ENCODE peak calls at places on chromosome 11, in nine cellular contexts. One of them, this sample, is unnamed.

GRCh38 chr11:62923634-62924411 is 2.7 kb upstream of the CHRM1 start:
- DNase-seq in ovary: no peak
- DNase-seq in uterus: no peak
- DNase-seq in testis: no peak
- DNase-seq in HCT116: no peak
- DNase-seq in transverse colon: no peak
- DNase-seq in esophagus squamous epithelium: no peak
- DNase-seq in body of pancreas: peak; percentile 25
- DNase-seq in Peyer's patch: peak; percentile 42
- DNase-seq in this sample: no peak

GRCh38 chr11:78715639-78716311 is 141.1 kb upstream of the NARS2 start:
- DNase-seq in ovary: no peak
- DNase-seq in uterus: no peak
- DNase-seq in testis: peak; percentile 34
- DNase-seq in HCT116: peak; percentile 73
- DNase-seq in transverse colon: peak; percentile 66
- DNase-seq in esophagus squamous epithelium: no peak
- DNase-seq in body of pancreas: peak; percentile 72
- DNase-seq in Peyer's patch: peak; percentile 61
- DNase-seq in this sample: no peak

GRCh38 chr11:14237333-14237988 is 121.5 kb downstream of the RRAS2 start:
- DNase-seq in ovary: no peak
- DNase-seq in uterus: no peak
- DNase-seq in testis: no peak
- DNase-seq in HCT116: no peak
- DNase-seq in transverse colon: peak; percentile 25
- DNase-seq in esophagus squamous epithelium: no peak
- DNase-seq in body of pancreas: no peak
- DNase-seq in Peyer's patch: peak; percentile 73
- DNase-seq in this sample: no peak

GRCh38 chr11:120186799-120187591 is 23.8 kb upstream of the OAF start:
- DNase-seq in ovary: no peak
- DNase-seq in uterus: peak; percentile 32
- DNase-seq in testis: no peak
- DNase-seq in HCT116: no peak
- DNase-seq in transverse colon: peak; percentile 73
- DNase-seq in esophagus squamous epithelium: no peak
- DNase-seq in body of pancreas: peak; percentile 69
- DNase-seq in Peyer's patch: peak; percentile 77
- DNase-seq in this sample: no peak

GRCh38 chr11:68574308-68574707 is 110.0 kb upstream of the GAL start:
- DNase-seq in ovary: no peak
- DNase-seq in uterus: no peak
- DNase-seq in testis: no peak
- DNase-seq in HCT116: no peak
- DNase-seq in transverse colon: no peak
- DNase-seq in esophagus squamous epithelium: no peak
- DNase-seq in body of pancreas: no peak
- DNase-seq in Peyer's patch: no peak
- DNase-seq in this sample: no peak

GRCh38 chr11:95042906-95043305 is 6.3 kb upstream of the KDM4F start:
- DNase-seq in ovary: no peak
- DNase-seq in uterus: no peak
- DNase-seq in testis: no peak
- DNase-seq in HCT116: no peak
- DNase-seq in transverse colon: no peak
- DNase-seq in esophagus squamous epithelium: no peak
- DNase-seq in body of pancreas: peak; percentile 72
- DNase-seq in Peyer's patch: no peak
- DNase-seq in this sample: no peak

GRCh38 chr11:132058211-132058772 is 687.9 kb downstream of the NTM start:
- DNase-seq in ovary: no peak
- DNase-seq in uterus: no peak
- DNase-seq in testis: no peak
- DNase-seq in HCT116: no peak
- DNase-seq in transverse colon: peak; percentile 17
- DNase-seq in esophagus squamous epithelium: no peak
- DNase-seq in body of pancreas: no peak
- DNase-seq in Peyer's patch: no peak
- DNase-seq in this sample: no peak

GRCh38 chr11:61922539-61922938 is 5.2 kb upstream of the RAB3IL1 start:
- DNase-seq in ovary: peak; percentile 91
- DNase-seq in uterus: peak; percentile 97
- DNase-seq in testis: peak; percentile 85
- DNase-seq in HCT116: no peak
- DNase-seq in transverse colon: peak; percentile 55
- DNase-seq in esophagus squamous epithelium: no peak
- DNase-seq in body of pancreas: peak; percentile 45
- DNase-seq in Peyer's patch: peak; percentile 75
- DNase-seq in this sample: no peak

GRCh38 chr11:55707029-55707428 is 45.0 kb downstream of the OR4C6 start:
- DNase-seq in ovary: no peak
- DNase-seq in uterus: no peak
- DNase-seq in testis: no peak
- DNase-seq in HCT116: no peak
- DNase-seq in transverse colon: no peak
- DNase-seq in esophagus squamous epithelium: no peak
- DNase-seq in body of pancreas: no peak
- DNase-seq in Peyer's patch: no peak
- DNase-seq in this sample: no peak

GRCh38 chr11:96188625-96189006 is 154.4 kb downstream of the MAML2 start:
- DNase-seq in ovary: no peak
- DNase-seq in uterus: no peak
- DNase-seq in testis: no peak
- DNase-seq in HCT116: no peak
- DNase-seq in transverse colon: no peak
- DNase-seq in esophagus squamous epithelium: no peak
- DNase-seq in body of pancreas: no peak
- DNase-seq in Peyer's patch: no peak
- DNase-seq in this sample: no peak

GRCh38 chr11:88357323-88358039 is 19.9 kb upstream of the CTSC start:
- DNase-seq in ovary: no peak
- DNase-seq in uterus: no peak
- DNase-seq in testis: no peak
- DNase-seq in HCT116: no peak
- DNase-seq in transverse colon: no peak
- DNase-seq in esophagus squamous epithelium: no peak
- DNase-seq in body of pancreas: no peak
- DNase-seq in Peyer's patch: no peak
- DNase-seq in this sample: no peak

GRCh38 chr11:58844600-58844999 is at the start of gene GLYATL2:
- DNase-seq in ovary: no peak
- DNase-seq in uterus: no peak
- DNase-seq in testis: no peak
- DNase-seq in HCT116: no peak
- DNase-seq in transverse colon: no peak
- DNase-seq in esophagus squamous epithelium: no peak
- DNase-seq in body of pancreas: no peak
- DNase-seq in Peyer's patch: no peak
- DNase-seq in this sample: no peak

GRCh38 chr11:36469063-36469462 is 41.0 kb downstream of the TRAF6 start:
- DNase-seq in ovary: no peak
- DNase-seq in uterus: no peak
- DNase-seq in testis: no peak
- DNase-seq in HCT116: no peak
- DNase-seq in transverse colon: no peak
- DNase-seq in esophagus squamous epithelium: no peak
- DNase-seq in body of pancreas: no peak
- DNase-seq in Peyer's patch: no peak
- DNase-seq in this sample: no peak

GRCh38 chr11:129131361-129131760 is 60.8 kb downstream of the ARHGAP32 start:
- DNase-seq in ovary: no peak
- DNase-seq in uterus: no peak
- DNase-seq in testis: no peak
- DNase-seq in HCT116: no peak
- DNase-seq in transverse colon: no peak
- DNase-seq in esophagus squamous epithelium: no peak
- DNase-seq in body of pancreas: no peak
- DNase-seq in Peyer's patch: no peak
- DNase-seq in this sample: no peak
- H3K27ac ChIP-seq in ovary: no peak overlapping the region
- H3K27ac ChIP-seq in uterus: no peak overlapping the region
- H3K27ac ChIP-seq in testis: no peak overlapping the region
- H3K27ac ChIP-seq in HCT116: no peak overlapping the region
- H3K27ac ChIP-seq in transverse colon: no peak overlapping the region
- H3K27ac ChIP-seq in esophagus squamous epithelium: no peak overlapping the region
- H3K27ac ChIP-seq in body of pancreas: no peak overlapping the region
- H3K27ac ChIP-seq in Peyer's patch: no peak overlapping the region
- H3K27ac ChIP-seq in this sample: no peak overlapping the region

GRCh38 chr11:65919151-65920034 is at the start of gene DRAP1:
- DNase-seq in ovary: peak; percentile 99
- DNase-seq in uterus: peak; percentile 99
- DNase-seq in testis: peak; percentile 99
- DNase-seq in HCT116: peak; percentile 92
- DNase-seq in transverse colon: peak; percentile 99
- DNase-seq in esophagus squamous epithelium: peak; percentile 93
- DNase-seq in body of pancreas: peak; percentile 99
- DNase-seq in Peyer's patch: peak; percentile 100
- DNase-seq in this sample: no peak
- TF ChIP-seq POLR2A in ovary: peak; percentile 63
- TF ChIP-seq POLR2A in uterus: peak; percentile 66
- TF ChIP-seq POLR2A in testis: no peak
- TF ChIP-seq POLR2A in HCT116: no peak
- TF ChIP-seq POLR2A in transverse colon: peak; percentile 54
- TF ChIP-seq POLR2A in esophagus squamous epithelium: peak; percentile 81
- TF ChIP-seq POLR2A in body of pancreas: peak; percentile 65
- TF ChIP-seq POLR2A in Peyer's patch: peak; percentile 56
- TF ChIP-seq POLR2A in this sample: peak; percentile 89

GRCh38 chr11:26992031-26992541 is 1.8 kb upstream of the FIBIN start:
- DNase-seq in ovary: no peak
- DNase-seq in uterus: peak; percentile 33
- DNase-seq in testis: no peak
- DNase-seq in HCT116: no peak
- DNase-seq in transverse colon: no peak
- DNase-seq in esophagus squamous epithelium: no peak
- DNase-seq in body of pancreas: no peak
- DNase-seq in Peyer's patch: no peak
- DNase-seq in this sample: no peak
- H3K27ac ChIP-seq in ovary: no peak overlapping the region
- H3K27ac ChIP-seq in uterus: peak overlapping the region; percentile 74
- H3K27ac ChIP-seq in testis: no peak overlapping the region
- H3K27ac ChIP-seq in HCT116: no peak overlapping the region
- H3K27ac ChIP-seq in transverse colon: peak overlapping the region; percentile 68
- H3K27ac ChIP-seq in esophagus squamous epithelium: peak overlapping the region; percentile 71
- H3K27ac ChIP-seq in body of pancreas: no peak overlapping the region
- H3K27ac ChIP-seq in Peyer's patch: peak overlapping the region; percentile 25
- H3K27ac ChIP-seq in this sample: peak overlapping the region; percentile 92

GRCh38 chr11:128621491-128622136 is 34.3 kb upstream of the ETS1 start:
- DNase-seq in ovary: no peak
- DNase-seq in uterus: peak; percentile 80
- DNase-seq in testis: no peak
- DNase-seq in HCT116: no peak
- DNase-seq in transverse colon: no peak
- DNase-seq in esophagus squamous epithelium: no peak
- DNase-seq in body of pancreas: no peak
- DNase-seq in Peyer's patch: no peak
- DNase-seq in this sample: no peak
- TF ChIP-seq POLR2A in ovary: no peak
- TF ChIP-seq POLR2A in uterus: no peak
- TF ChIP-seq POLR2A in testis: no peak
- TF ChIP-seq POLR2A in HCT116: no peak
- TF ChIP-seq POLR2A in transverse colon: no peak
- TF ChIP-seq POLR2A in esophagus squamous epithelium: no peak
- TF ChIP-seq POLR2A in body of pancreas: no peak
- TF ChIP-seq POLR2A in Peyer's patch: no peak
- TF ChIP-seq POLR2A in this sample: no peak

GRCh38 chr11:125086633-125087296 is 23.7 kb downstream of the SLC37A2 start:
- DNase-seq in ovary: no peak
- DNase-seq in uterus: no peak
- DNase-seq in testis: no peak
- DNase-seq in HCT116: no peak
- DNase-seq in transverse colon: no peak
- DNase-seq in esophagus squamous epithelium: no peak
- DNase-seq in body of pancreas: no peak
- DNase-seq in Peyer's patch: no peak
- DNase-seq in this sample: no peak
- H3K27ac ChIP-seq in ovary: no peak overlapping the region
- H3K27ac ChIP-seq in uterus: no peak overlapping the region
- H3K27ac ChIP-seq in testis: no peak overlapping the region
- H3K27ac ChIP-seq in HCT116: no peak overlapping the region
- H3K27ac ChIP-seq in transverse colon: no peak overlapping the region
- H3K27ac ChIP-seq in esophagus squamous epithelium: no peak overlapping the region
- H3K27ac ChIP-seq in body of pancreas: no peak overlapping the region
- H3K27ac ChIP-seq in Peyer's patch: no peak overlapping the region
- H3K27ac ChIP-seq in this sample: no peak overlapping the region

DNA sequence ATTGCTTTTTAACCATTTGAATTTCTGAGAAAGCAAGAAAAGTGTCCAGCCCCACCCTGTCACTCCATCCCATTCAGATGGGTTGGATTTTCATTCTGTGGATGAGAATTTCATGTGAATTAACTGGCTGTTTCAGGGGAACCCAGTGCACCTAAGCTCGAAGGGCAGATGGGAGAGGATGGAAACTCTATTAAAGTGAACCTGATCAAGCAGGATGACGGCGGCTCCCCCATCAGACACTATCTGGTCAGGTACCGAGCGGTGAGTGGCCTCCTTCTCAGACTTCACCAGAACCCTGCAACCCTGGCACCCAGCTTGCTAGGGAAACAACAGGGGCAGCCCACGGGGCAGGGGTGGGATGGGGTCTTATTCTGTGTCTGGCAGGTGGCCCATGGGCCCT is 58.6 kb upstream of the TTC12 start:
- DNase-seq in ovary: no peak
- DNase-seq in uterus: no peak
- DNase-seq in testis: no peak
- DNase-seq in HCT116: no peak
- DNase-seq in transverse colon: no peak
- DNase-seq in esophagus squamous epithelium: no peak
- DNase-seq in body of pancreas: no peak
- DNase-seq in Peyer's patch: no peak
- DNase-seq in this sample: peak; percentile 83
- TF ChIP-seq POLR2A in ovary: no peak
- TF ChIP-seq POLR2A in uterus: no peak
- TF ChIP-seq POLR2A in testis: no peak
- TF ChIP-seq POLR2A in HCT116: no peak
- TF ChIP-seq POLR2A in transverse colon: no peak
- TF ChIP-seq POLR2A in esophagus squamous epithelium: no peak
- TF ChIP-seq POLR2A in body of pancreas: no peak
- TF ChIP-seq POLR2A in Peyer's patch: no peak
- TF ChIP-seq POLR2A in this sample: no peak

This sample was measured in vagina.